ENCODE peak calls at places on chromosomes 3 and 15, in five cellular contexts. J is activated T-cell treated with anti-CD3 and anti-CD28 coated beads, Interleukin-2, amount 50 U/mL, for 4 hours; V is stimulated activated CD4-positive, alpha-beta T cell treated with anti-CD3 and anti-CD28 coated beads, Interleukin-15, amount 100 ng/mL, for 1 hour; P is AML-193; W is lower lobe of right lung. R is an unnamed sample.
A peak's percentile ranks its signal among the peaks of the same experiment; 100 is the strongest.

GRCh38 chr3:183825380-183826161 is at the start of gene MAP6D1:
- DNase-seq in J (peak; percentile 53), V (no peak), P (peak; percentile 19), W (no peak), R (no peak)

GRCh38 chr15:99087405-99087943 is 17.4 kb upstream of the SYNM start:
- DNase-seq in J (no peak), V (no peak), P (no peak), W (no peak), R (no peak)

GRCh38 chr15:85380860-85381535 is 595 bp downstream of the AKAP13 start:
- DNase-seq in J (peak; percentile 45), V (peak; percentile 37), P (no peak), W (peak; percentile 75), R (peak; percentile 49)

GRCh38 chr15:48373855-48374421 is 42.7 kb downstream of the DUT start:
- DNase-seq in J (no peak), V (no peak), P (no peak), W (peak; percentile 48), R (no peak)

GRCh38 chr15:63192604-63193206 is 3.3 kb downstream of the RAB8B start:
- DNase-seq in J (no peak), V (no peak), P (no peak), W (no peak), R (no peak)

GRCh38 chr3:151835751-151836550 is 22.0 kb downstream of the AADAC start:
- DNase-seq in J (no peak), V (no peak), P (no peak), W (no peak), R (no peak)

GRCh38 chr15:73081321-73081958 is 29.2 kb downstream of the NEO1 start:
- DNase-seq in J (no peak), V (no peak), P (peak; percentile 47), W (no peak), R (no peak)

GRCh38 chr3:11272913-11273574 is 847 bp downstream of the ATG7 start:
- DNase-seq in J (no peak), V (no peak), P (peak; percentile 54), W (no peak), R (no peak)

GRCh38 chr3:61253756-61254155 is 2.5 kb upstream of the FHIT start:
- DNase-seq in J (no peak), V (no peak), P (no peak), W (no peak), R (no peak)

GRCh38 chr3:139472380-139473010 is 3.8 kb downstream of the RBP2 start:
- DNase-seq in J (no peak), V (no peak), P (no peak), W (no peak), R (no peak)

GRCh38 chr3:172244011-172244410 is 204.2 kb downstream of the GHSR start:
- DNase-seq in J (no peak), V (no peak), P (no peak), W (no peak), R (no peak)

GRCh38 chr3:128603811-128604447 is 46.7 kb downstream of the RPN1 start:
- DNase-seq in J (no peak), V (no peak), P (peak; percentile 98), W (no peak), R (no peak)

GRCh38 chr3:188212308-188212969 is 58.5 kb downstream of the LPP start:
- DNase-seq in J (no peak), V (no peak), P (no peak), W (no peak), R (no peak)

GRCh38 chr15:52642386-52643361 is 36.5 kb downstream of the ATOSA start:
- DNase-seq in J (no peak), V (no peak), P (no peak), W (no peak), R (no peak)

GRCh38 chr3:14988988-14989394 is 41.6 kb downstream of the NR2C2 start:
- DNase-seq in J (no peak), V (no peak), P (no peak), W (no peak), R (no peak)

GRCh38 chr3:58584690-58585004 is 7.5 kb upstream of the FAM107A start:
- DNase-seq in J (no peak), V (no peak), P (no peak), W (no peak), R (no peak)

GRCh38 chr3:161423911-161424522 is 52.7 kb upstream of the SPTSSB start:
- DNase-seq in J (no peak), V (no peak), P (peak; percentile 56), W (no peak), R (no peak)

GRCh38 chr3:124836448-124836847 is 50.7 kb downstream of the ITGB5 start:
- DNase-seq in J (no peak), V (no peak), P (no peak), W (no peak), R (no peak)

GRCh38 chr15:90750186-90750585 is 33.0 kb downstream of the BLM start:
- DNase-seq in J (no peak), V (no peak), P (no peak), W (no peak), R (no peak)

GRCh38 chr15:59537384-59537783 is 74.2 kb upstream of the GCNT3 start:
- DNase-seq in J (no peak), V (no peak), P (no peak), W (no peak), R (no peak)

GRCh38 chr15:43360821-43361220 is 10.0 kb downstream of the ZSCAN29 start:
- DNase-seq in J (no peak), V (no peak), P (no peak), W (no peak), R (no peak)